ENCODE peak calls at places on chromosome 4, in nine cellular contexts. L is mammary epithelial cell, P is lower lobe of right lung, X is IMR-90, J is A673, D is mesothelial cell of epicardium, O is psoas muscle, M is GM10248, Z is AG10803. W is an unnamed sample.

GRCh38 chr4:73021634-73022033 is 47.9 kb downstream of the COX18 start:
- DNase-seq in J (peak), P (no peak), O (no peak), D (no peak), L (peak), Z (peak), X (peak), M (peak), W (peak)

GRCh38 chr4:95059630-95060029 is 301.9 kb downstream of the BMPR1B start:
- DNase-seq in J (peak), L (no peak), D (no peak), O (no peak), Z (peak), X (no peak), M (no peak), P (no peak), W (no peak)

GRCh38 chr4:42280327-42281095 is 116.8 kb upstream of the SHISA3 start:
- DNase-seq in P (no peak), X (peak), J (peak), Z (peak), M (peak), O (no peak), L (no peak), D (no peak), W (peak)

GRCh38 chr4:1044469-1045192 is 33.2 kb downstream of the FGFRL1 start:
- DNase-seq in D (no peak), M (no peak), L (no peak), Z (peak), P (peak), J (no peak), X (no peak), O (peak), W (no peak)

GRCh38 chr4:172927096-172927495 is 241.5 kb upstream of the GALNT7 start:
- DNase-seq in P (no peak), M (no peak), L (no peak), X (no peak), O (no peak), J (peak), Z (no peak), D (no peak), W (no peak)

GRCh38 chr4:165715989-165716388 is 157.0 kb upstream of the TLL1 start:
- DNase-seq in O (no peak), X (no peak), P (no peak), L (peak), D (no peak), Z (no peak), J (no peak), M (no peak), W (no peak)

GRCh38 chr4:70737006-70737405 is 15.2 kb downstream of the RUFY3 start:
- DNase-seq in X (no peak), O (no peak), M (no peak), J (no peak), L (no peak), Z (no peak), D (no peak), P (no peak), W (no peak)

GRCh38 chr4:38920186-38920585 is 52.6 kb downstream of the FAM114A1 start:
- DNase-seq in J (no peak), O (no peak), Z (peak), L (no peak), M (no peak), X (peak), D (no peak), P (no peak), W (no peak)

GRCh38 chr4:112855058-112855457 is 194.4 kb upstream of the ANK2 start:
- DNase-seq in P (no peak), X (no peak), J (no peak), D (no peak), O (no peak), M (no peak), L (no peak), Z (no peak), W (no peak)

GRCh38 chr4:182937268-182938208 is 20.4 kb upstream of the DCTD start:
- DNase-seq in P (no peak), Z (no peak), J (no peak), D (no peak), X (peak), L (no peak), O (no peak), M (no peak), W (no peak)

GRCh38 chr4:13599159-13599558 is 28.4 kb downstream of the BOD1L1 start:
- DNase-seq in P (no peak), O (no peak), J (peak), Z (no peak), X (no peak), L (no peak), D (no peak), M (no peak), W (no peak)

GRCh38 chr4:184544711-184545409 is 70.5 kb upstream of the IRF2 start:
- DNase-seq in Z (no peak), X (no peak), D (no peak), M (no peak), L (no peak), O (no peak), P (no peak), J (peak), W (no peak)

GRCh38 chr4:71338846-71339593 is at the start of gene SLC4A4:
- DNase-seq in L (peak), Z (peak), O (no peak), J (peak), P (no peak), M (peak), X (peak), D (no peak), W (peak)

GRCh38 chr4:54014761-54015160 is 49.6 kb downstream of the CHIC2 start:
- DNase-seq in M (no peak), L (no peak), P (no peak), D (no peak), J (no peak), O (no peak), Z (no peak), X (no peak), W (no peak)

GRCh38 chr4:3476936-3477749 is 14.0 kb downstream of the DOK7 start:
- DNase-seq in M (no peak), X (no peak), L (no peak), D (no peak), P (no peak), Z (no peak), O (peak), J (no peak), W (no peak)

GRCh38 chr4:1668488-1668840 is 15.6 kb downstream of the FAM53A start:
- DNase-seq in X (no peak), D (no peak), Z (no peak), J (no peak), P (no peak), L (no peak), O (no peak), M (no peak), W (no peak)

GRCh38 chr4:142656178-142656577 is 189.9 kb downstream of the INPP4B start:
- DNase-seq in M (no peak), L (peak), J (peak), P (no peak), O (peak), D (no peak), X (no peak), Z (no peak), W (no peak)

GRCh38 chr4:66691101-66691500 is 854.2 kb downstream of the CENPC start:
- DNase-seq in X (no peak), O (no peak), L (no peak), P (no peak), D (no peak), Z (no peak), M (no peak), J (no peak), W (no peak)

GRCh38 chr4:57151481-57151880 is 41.3 kb upstream of the IGFBP7 start:
- DNase-seq in Z (no peak), M (no peak), J (no peak), P (no peak), L (peak), X (no peak), D (no peak), O (no peak), W (no peak)

GRCh38 chr4:127586922-127587571 is 45.7 kb upstream of the INTU start:
- DNase-seq in O (no peak), P (no peak), L (peak), Z (peak), M (peak), J (peak), X (peak), D (no peak), W (peak)

GRCh38 chr4:32826169-32826568 is 2106.0 kb downstream of the PCDH7 start:
- DNase-seq in M (no peak), X (no peak), Z (no peak), P (no peak), L (no peak), J (no peak), O (no peak), D (no peak), W (no peak)

GRCh38 chr4:82909326-82909725 is 8.8 kb downstream of the THAP9 start:
- DNase-seq in O (no peak), D (no peak), L (no peak), P (no peak), Z (no peak), X (no peak), M (no peak), J (no peak), W (no peak)
- TF ChIP-seq CTCF in O (no peak), D (no peak), L (no peak), P (no peak), Z (no peak), X (no peak), M (no peak), J (no peak), W (no peak)

DNA sequence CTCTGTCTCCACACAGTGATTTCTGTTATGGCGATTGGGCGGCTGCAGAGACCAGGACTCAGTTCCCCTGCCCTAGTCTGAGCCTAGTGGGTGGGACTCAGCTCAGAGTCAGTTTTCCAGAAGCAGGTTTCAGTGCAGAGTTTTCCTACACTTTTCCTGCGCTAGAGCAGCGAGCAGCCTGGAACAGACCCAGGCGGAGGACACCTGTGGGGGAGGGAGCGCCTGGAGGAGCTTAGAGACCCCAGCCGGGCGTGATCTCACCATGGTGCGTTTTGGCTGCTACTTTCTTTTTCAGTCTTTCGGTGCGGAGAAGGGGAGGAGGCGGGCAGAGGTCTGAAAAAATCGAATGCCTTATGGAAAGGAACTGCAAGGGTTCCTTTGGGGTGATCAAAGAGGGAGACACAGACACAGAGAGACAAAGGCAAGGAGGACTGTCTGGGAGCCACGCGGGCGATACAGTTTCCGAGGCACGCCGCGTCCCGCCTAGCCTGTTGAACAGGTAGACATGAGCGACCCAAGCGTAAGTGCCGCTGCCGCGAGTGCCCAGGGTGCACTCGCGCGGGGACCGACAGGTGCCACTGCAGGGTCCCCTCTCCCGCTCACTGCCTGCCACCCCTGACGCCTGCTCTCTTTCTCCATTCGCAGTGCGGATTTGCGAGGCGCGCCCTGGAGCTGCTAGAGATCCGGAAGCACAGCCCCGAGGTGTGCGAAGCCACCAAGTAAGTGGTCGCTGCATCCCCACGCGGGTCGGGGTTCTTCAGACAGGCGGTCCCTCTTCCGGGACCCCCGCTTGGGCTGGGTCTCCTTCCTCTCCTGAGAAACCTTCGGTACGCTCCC is at the start of gene GUCY1A1:
- DNase-seq in L (peak), Z (peak), J (peak), D (peak), P (peak), X (no peak), O (peak), M (peak), W (peak)
- TF ChIP-seq CTCF in L (no peak), Z (no peak), J (no peak), D (no peak), P (no peak), X (no peak), O (no peak), M (no peak), W (no peak)

GRCh38 chr4:110480031-110480549 is 4.1 kb downstream of the ENPEP start:
- DNase-seq in P (no peak), L (peak), M (no peak), O (no peak), Z (peak), X (peak), D (no peak), J (peak), W (no peak)
- TF ChIP-seq CTCF in P (no peak), L (peak), M (no peak), O (peak), Z (peak), X (peak), D (no peak), J (peak), W (no peak)

GRCh38 chr4:155025762-155026457 is 182.5 kb upstream of the NPY2R start:
- DNase-seq in X (no peak), M (no peak), D (no peak), L (peak), O (no peak), P (peak), J (peak), Z (no peak), W (no peak)
- TF ChIP-seq CTCF in X (peak), M (peak), D (peak), L (peak), O (no peak), P (peak), J (peak), Z (peak), W (peak)

GRCh38 chr4:16496501-16496900 is 270.2 kb upstream of the TAPT1 start:
- DNase-seq in Z (peak), P (no peak), O (no peak), M (no peak), X (peak), L (no peak), D (no peak), J (peak), W (no peak)
- TF ChIP-seq CTCF in Z (no peak), P (no peak), O (no peak), M (no peak), X (no peak), L (no peak), D (no peak), J (no peak), W (no peak)

W was measured in GM13977.